ENCODE peak calls at places on chromosomes 1 and 21, in seven cellular contexts. V is AG20443, E is hepatic stellate cell, U is omental fat pad, D is Calu3, W is AG09319, Q is NCI-H2081 treated with DMSO at 0.1 percent for 48 hours. X is an unnamed sample.

GRCh38 chr1:5743435-5744095 is 248.7 kb downstream of the NPHP4 start:
- DNase-seq in V (no peak), E (no peak), U (no peak), D (no peak), W (no peak), Q (no peak), X (no peak)

GRCh38 chr1:177302365-177303044 is 131.7 kb downstream of the BRINP2 start:
- DNase-seq in V (peak), E (no peak), U (no peak), D (no peak), W (no peak), Q (no peak), X (no peak)

GRCh38 chr1:145872421-145872891 is 13.2 kb downstream of the ANKRD35 start:
- DNase-seq in V (peak), E (no peak), U (no peak), D (no peak), W (no peak), Q (no peak), X (peak)

GRCh38 chr1:15760520-15761211 is 2.1 kb downstream of the FBLIM1 start:
- DNase-seq in V (peak), E (peak), U (no peak), D (no peak), W (no peak), Q (no peak), X (peak)

GRCh38 chr1:40267767-40268187 is 9.7 kb downstream of the ZMPSTE24 start:
- DNase-seq in V (peak), E (peak), U (no peak), D (no peak), W (peak), Q (no peak), X (peak)

GRCh38 chr1:232322162-232322734 is 307.7 kb downstream of the SIPA1L2 start:
- DNase-seq in V (no peak), E (no peak), U (no peak), D (no peak), W (no peak), Q (no peak), X (no peak)

GRCh38 chr1:145922266-145922665 is 3.7 kb upstream of the PEX11B start:
- DNase-seq in V (no peak), E (no peak), U (no peak), D (no peak), W (no peak), Q (no peak), X (no peak)

GRCh38 chr1:15205586-15206346 is 41.3 kb upstream of the FHAD1 start:
- DNase-seq in V (no peak), E (no peak), U (no peak), D (no peak), W (no peak), Q (no peak), X (no peak)

GRCh38 chr21:36719614-36720013 is 20.7 kb downstream of the SIM2 start:
- DNase-seq in V (no peak), E (no peak), U (no peak), D (peak), W (no peak), Q (no peak), X (no peak)

GRCh38 chr21:38333290-38334272 is 76.8 kb downstream of the KCNJ15 start:
- DNase-seq in V (no peak), E (no peak), U (no peak), D (no peak), W (no peak), Q (no peak), X (peak)

GRCh38 chr1:68207129-68207689 is 25.1 kb downstream of the WLS start:
- DNase-seq in V (peak), E (no peak), U (no peak), D (no peak), W (no peak), Q (no peak), X (peak)

GRCh38 chr1:215277537-215277936 is 195.0 kb downstream of the KCNK2 start:
- DNase-seq in V (peak), E (no peak), U (no peak), D (no peak), W (peak), Q (no peak), X (peak)

GRCh38 chr1:8055973-8056372 is 29.9 kb upstream of the ERRFI1 start:
- DNase-seq in V (peak), E (peak), U (no peak), D (no peak), W (no peak), Q (no peak), X (peak)

GRCh38 chr1:209777587-209777986 is 6.8 kb downstream of the C1orf74 start:
- DNase-seq in V (no peak), E (no peak), U (no peak), D (no peak), W (no peak), Q (no peak), X (no peak)

GRCh38 chr1:5982868-5983267 is 9.4 kb downstream of the NPHP4 start:
- DNase-seq in V (no peak), E (no peak), U (no peak), D (no peak), W (no peak), Q (no peak), X (peak)

GRCh38 chr21:33514234-33514633 is 22.7 kb upstream of the DNAJC28 start:
- DNase-seq in V (peak), E (no peak), U (no peak), D (no peak), W (peak), Q (no peak), X (peak)

GRCh38 chr1:233431753-233432403 is 104.4 kb downstream of the MAP3K21 start:
- DNase-seq in V (no peak), E (no peak), U (no peak), D (no peak), W (no peak), Q (no peak), X (no peak)

GRCh38 chr1:12371053-12371452 is 141.2 kb downstream of the VPS13D start:
- DNase-seq in V (no peak), E (no peak), U (no peak), D (no peak), W (no peak), Q (no peak), X (no peak)

GRCh38 chr1:6170742-6171201 is 9.3 kb downstream of the CHD5 start:
- DNase-seq in V (peak), E (no peak), U (no peak), D (no peak), W (no peak), Q (no peak), X (no peak)

GRCh38 chr1:186763107-186763506 is 65.6 kb upstream of the PLA2G4A start:
- DNase-seq in V (no peak), E (peak), U (no peak), D (no peak), W (no peak), Q (no peak), X (peak)

GRCh38 chr1:52913537-52913936 is 8.0 kb downstream of the ECHDC2 start:
- DNase-seq in V (no peak), E (no peak), U (no peak), D (no peak), W (no peak), Q (no peak), X (no peak)

GRCh38 chr1:115668579-115668978 is 26.8 kb downstream of the VANGL1 start:
- DNase-seq in V (no peak), E (no peak), U (no peak), D (no peak), W (no peak), Q (no peak), X (peak)

GRCh38 chr1:212557739-212558664 is 50.6 kb upstream of the ATF3 start:
- DNase-seq in V (peak), E (peak), U (peak), D (peak), W (no peak), Q (no peak), X (peak)